ENCODE peak calls at places on chromosomes 12 and 14, in six cellular contexts. G, E, T, W, K and O are unnamed samples.

GRCh38 chr12:62438098-62438692 is 28.4 kb upstream of the MON2 start:
- DNase-seq in E (peak), G (no peak), K (peak), T (peak), W (peak), O (peak)

GRCh38 chr12:64618953-64619590 is 8.8 kb downstream of the RASSF3 start:
- DNase-seq in K (no peak), G (no peak), T (no peak), W (no peak), E (peak), O (peak)

GRCh38 chr14:93648440-93649168 is 139.7 kb downstream of the PRIMA1 start:
- DNase-seq in G (peak), W (no peak), E (no peak), K (no peak), T (peak), O (no peak)

GRCh38 chr12:75792687-75793086 is 238.9 kb downstream of the PHLDA1 start:
- DNase-seq in G (no peak), K (no peak), W (no peak), T (no peak), E (no peak), O (peak)

GRCh38 chr12:57810450-57810849 is 8.1 kb downstream of the AVIL start:
- DNase-seq in W (no peak), T (no peak), G (no peak), E (no peak), K (no peak), O (peak)

GRCh38 chr12:89733579-89734201 is 25.1 kb upstream of the ATP2B1 start:
- DNase-seq in W (no peak), K (no peak), G (no peak), E (peak), T (no peak), O (peak)

GRCh38 chr12:34399631-34400422 is 377.5 kb downstream of the ALG10 start:
- DNase-seq in E (no peak), G (peak), W (peak), T (no peak), K (no peak), O (no peak)

GRCh38 chr12:116990971-116991966 is 80.5 kb downstream of the FBXW8 start:
- DNase-seq in G (no peak), W (no peak), T (no peak), E (no peak), K (no peak), O (peak)

GRCh38 chr12:52946334-52946733 is 2.6 kb upstream of the KRT18 start:
- DNase-seq in G (no peak), K (no peak), W (no peak), E (peak), T (no peak), O (no peak)

GRCh38 chr12:89789862-89790261 is 81.2 kb upstream of the ATP2B1 start:
- DNase-seq in E (no peak), G (no peak), K (no peak), T (no peak), W (no peak), O (no peak)

GRCh38 chr14:100891501-100892445 is 11.7 kb downstream of the RTL1 start:
- DNase-seq in G (peak), W (no peak), E (no peak), K (no peak), T (no peak), O (no peak)

GRCh38 chr12:26195641-26196423 is 459 bp downstream of the SSPN start:
- DNase-seq in T (peak), G (peak), K (peak), W (peak), E (peak), O (peak)

GRCh38 chr12:30774599-30774998 is 19.8 kb upstream of the CAPRIN2 start:
- DNase-seq in K (no peak), T (peak), W (no peak), E (no peak), G (no peak), O (no peak)

GRCh38 chr12:42652048-42652447 is 62.5 kb upstream of the PRICKLE1 start:
- DNase-seq in E (no peak), T (peak), G (no peak), W (no peak), K (no peak), O (no peak)

GRCh38 chr14:26839481-26839880 is 241.6 kb upstream of the NOVA1 start:
- DNase-seq in T (no peak), W (no peak), E (no peak), K (no peak), G (no peak), O (no peak)

GRCh38 chr12:121295746-121296617 is 527 bp downstream of the CAMKK2 start:
- DNase-seq in E (peak), K (peak), G (peak), T (peak), W (peak), O (no peak)

GRCh38 chr12:59742831-59743230 is 147.0 kb downstream of the SLC16A7 start:
- DNase-seq in T (no peak), K (no peak), W (no peak), G (no peak), E (peak), O (peak)

GRCh38 chr14:36604757-36605505 is 22.5 kb upstream of the NKX2-8 start:
- DNase-seq in G (peak), T (peak), K (peak), W (peak), E (peak), O (peak)

GRCh38 chr12:12505544-12506501 is 56.8 kb downstream of the DUSP16 start:
- DNase-seq in E (peak), W (peak), K (no peak), G (no peak), T (peak), O (peak)

GRCh38 chr12:113088971-113089756 is 32.6 kb downstream of the DTX1 start:
- DNase-seq in E (no peak), W (no peak), G (no peak), T (no peak), K (no peak), O (no peak)
- H2BK15ac ChIP-seq in E (no peak), W (no peak), G (no peak), T (no peak), K (no peak), O (no peak)

GRCh38 chr12:29044799-29045198 is 104.3 kb upstream of the FAR2 start:
- DNase-seq in E (no peak), T (no peak), K (no peak), W (no peak), G (no peak), O (no peak)
- H2BK15ac ChIP-seq in E (no peak), T (no peak), K (no peak), W (no peak), G (no peak), O (no peak)

DNA sequence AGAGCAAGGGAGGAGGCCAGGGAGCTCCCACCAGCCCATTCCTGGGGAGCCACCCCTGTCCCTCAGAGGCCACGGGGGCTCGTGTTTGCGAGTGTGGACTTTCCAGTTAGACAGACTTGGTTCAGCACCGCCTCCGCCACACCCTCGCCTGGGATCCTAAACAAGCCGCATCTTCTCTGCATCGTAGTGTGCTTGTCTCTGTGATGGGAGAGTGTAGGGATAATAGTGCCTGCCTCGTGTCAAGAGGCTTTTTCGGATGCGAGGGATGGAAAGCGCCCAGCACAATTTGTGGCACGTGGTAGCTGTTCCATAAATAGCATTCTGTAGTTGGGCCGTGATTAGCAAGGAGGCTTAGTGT is 1.3 kb upstream of the PPP1R13B start:
- DNase-seq in T (no peak), W (no peak), E (no peak), G (no peak), K (no peak), O (no peak)
- H2BK15ac ChIP-seq in T (no peak), W (no peak), E (no peak), G (no peak), K (peak), O (no peak)

DNA sequence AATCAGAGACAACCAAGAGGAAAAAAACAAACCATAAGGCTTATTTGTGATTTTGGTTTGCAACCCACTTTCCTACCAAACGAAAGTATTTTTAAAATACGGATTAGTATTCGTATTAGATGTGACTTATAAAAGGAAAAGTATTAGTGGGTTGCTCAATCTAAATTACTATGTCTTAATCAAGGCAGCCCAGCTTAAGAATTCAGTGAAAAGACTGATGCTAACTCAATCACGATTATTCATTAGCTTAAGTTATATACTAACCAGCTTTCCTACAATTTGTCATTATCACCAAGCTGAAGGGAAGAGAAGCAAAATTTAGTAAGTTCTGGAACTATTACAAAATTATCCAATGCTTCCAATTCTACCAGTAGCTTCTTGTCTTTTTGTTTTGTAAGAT is 62.7 kb downstream of the FERMT2 start:
- DNase-seq in T (no peak), E (no peak), W (no peak), K (no peak), G (no peak), O (no peak)
- H2BK15ac ChIP-seq in T (no peak), E (no peak), W (no peak), K (no peak), G (no peak), O (no peak)

DNA sequence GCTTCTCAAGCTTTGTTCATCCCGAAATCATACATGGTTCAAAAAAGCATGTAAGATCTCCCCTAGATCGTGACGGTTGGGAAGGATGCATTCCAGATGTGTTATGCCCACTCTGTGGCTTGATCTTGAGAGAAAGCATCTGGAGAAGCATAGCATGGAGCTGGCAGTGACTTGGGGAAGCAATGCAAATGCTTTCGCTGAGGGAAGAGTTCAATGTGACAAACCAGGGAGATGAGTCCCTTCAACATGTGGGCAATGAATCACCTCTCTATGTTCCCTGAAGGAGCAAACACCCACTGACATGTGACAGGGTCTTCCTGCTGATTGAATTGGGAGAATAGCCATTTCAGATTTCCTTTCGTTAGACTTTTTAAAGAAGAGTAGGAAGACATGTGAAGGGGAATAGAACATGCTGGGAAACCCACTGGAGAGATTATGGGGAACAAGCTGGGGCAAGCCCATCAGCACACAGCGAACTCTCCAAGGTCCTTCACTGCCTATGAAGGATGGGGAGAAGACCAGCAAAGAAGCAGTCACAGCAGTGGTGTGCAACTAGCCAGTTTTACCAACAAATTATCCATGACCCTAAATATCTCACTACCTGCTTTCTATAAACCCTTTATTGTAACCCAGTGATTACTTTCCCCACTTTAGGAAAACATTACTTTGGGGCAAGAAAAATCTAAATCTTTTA is 35.1 kb downstream of the KITLG start:
- DNase-seq in G (no peak), T (no peak), K (no peak), W (no peak), E (peak), O (peak)
- H2BK15ac ChIP-seq in G (no peak), T (no peak), K (no peak), W (no peak), E (no peak), O (peak)